ENCODE peak calls at places on chromosomes 5 and 9, in five cellular contexts. One of them, this sample, is unnamed.
A peak's percentile ranks its signal among the peaks of the same experiment; 100 is the strongest.

GRCh38 chr5:104421431-104421830 is 858.8 kb upstream of the NUDT12 start:
- DNase-seq in A549: no peak
- DNase-seq in stomach: no peak
- DNase-seq in endothelial cell of umbilical vein: no peak
- DNase-seq in sigmoid colon: no peak
- DNase-seq in this sample: no peak

GRCh38 chr9:93133641-93134017 is 422 bp downstream of the NINJ1 start:
- DNase-seq in A549: peak; percentile 68
- DNase-seq in stomach: peak; percentile 83
- DNase-seq in endothelial cell of umbilical vein: peak; percentile 74
- DNase-seq in sigmoid colon: peak; percentile 95
- DNase-seq in this sample: peak; percentile 84

GRCh38 chr9:86601697-86602096 is 247.5 kb upstream of the TUT7 start:
- DNase-seq in A549: no peak
- DNase-seq in stomach: no peak
- DNase-seq in endothelial cell of umbilical vein: no peak
- DNase-seq in sigmoid colon: no peak
- DNase-seq in this sample: no peak

GRCh38 chr9:88716636-88717035 is 181.7 kb downstream of the NXNL2 start:
- DNase-seq in A549: no peak
- DNase-seq in stomach: no peak
- DNase-seq in endothelial cell of umbilical vein: no peak
- DNase-seq in sigmoid colon: no peak
- DNase-seq in this sample: no peak

GRCh38 chr5:176762489-176762888 is 47.9 kb upstream of the UNC5A start:
- DNase-seq in A549: no peak
- DNase-seq in stomach: no peak
- DNase-seq in endothelial cell of umbilical vein: no peak
- DNase-seq in sigmoid colon: peak; percentile 10
- DNase-seq in this sample: no peak

GRCh38 chr9:92534199-92535159 is 1.3 kb downstream of the ECM2 start:
- DNase-seq in A549: no peak
- DNase-seq in stomach: no peak
- DNase-seq in endothelial cell of umbilical vein: peak; percentile 4
- DNase-seq in sigmoid colon: no peak
- DNase-seq in this sample: no peak

GRCh38 chr9:129208191-129209091 is 30.4 kb upstream of the IER5L start:
- DNase-seq in A549: no peak
- DNase-seq in stomach: no peak
- DNase-seq in endothelial cell of umbilical vein: no peak
- DNase-seq in sigmoid colon: no peak
- DNase-seq in this sample: no peak

GRCh38 chr9:16384993-16385392 is 485.5 kb downstream of the BNC2 start:
- DNase-seq in A549: no peak
- DNase-seq in stomach: no peak
- DNase-seq in endothelial cell of umbilical vein: no peak
- DNase-seq in sigmoid colon: no peak
- DNase-seq in this sample: no peak

GRCh38 chr5:169243651-169244422 is 57.1 kb downstream of the SLIT3 start:
- DNase-seq in A549: no peak
- DNase-seq in stomach: no peak
- DNase-seq in endothelial cell of umbilical vein: no peak
- DNase-seq in sigmoid colon: no peak
- DNase-seq in this sample: no peak

GRCh38 chr9:33220681-33221567 is 19.0 kb upstream of the SPINK4 start:
- DNase-seq in A549: no peak
- DNase-seq in stomach: no peak
- DNase-seq in endothelial cell of umbilical vein: no peak
- DNase-seq in sigmoid colon: no peak
- DNase-seq in this sample: no peak

GRCh38 chr9:1869843-1870242 is 145.3 kb upstream of the SMARCA2 start:
- DNase-seq in A549: peak; percentile 6
- DNase-seq in stomach: no peak
- DNase-seq in endothelial cell of umbilical vein: no peak
- DNase-seq in sigmoid colon: no peak
- DNase-seq in this sample: peak; percentile 25

GRCh38 chr5:8993031-8993430 is 552.8 kb downstream of the SEMA5A start:
- DNase-seq in A549: no peak
- DNase-seq in stomach: no peak
- DNase-seq in endothelial cell of umbilical vein: no peak
- DNase-seq in sigmoid colon: no peak
- DNase-seq in this sample: no peak

DNA sequence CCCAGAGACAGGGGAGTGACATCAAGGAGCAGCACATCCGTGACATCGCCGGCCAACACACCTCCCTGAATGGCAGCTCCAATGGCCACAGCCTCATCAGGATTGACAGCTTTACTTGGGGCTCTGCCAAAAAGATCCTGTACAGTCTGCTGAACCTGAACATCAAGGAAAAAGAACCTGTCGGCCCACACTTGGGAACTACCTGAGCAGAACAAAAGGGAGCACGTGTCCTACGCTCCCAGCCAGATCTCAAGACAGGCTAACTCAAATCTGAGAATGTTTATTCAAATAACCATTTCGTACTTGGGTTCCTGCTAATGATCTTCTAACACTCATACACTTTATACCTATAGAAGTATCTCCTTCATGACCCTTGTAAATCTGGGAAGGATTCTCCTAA is 15.3 kb downstream of the HSPA9 start:
- DNase-seq in A549: no peak
- DNase-seq in stomach: peak; percentile 40
- DNase-seq in endothelial cell of umbilical vein: no peak
- DNase-seq in sigmoid colon: no peak
- DNase-seq in this sample: no peak
- TF ChIP-seq POLR2A in A549: no peak
- TF ChIP-seq POLR2A in stomach: no peak
- TF ChIP-seq POLR2A in endothelial cell of umbilical vein: no peak
- TF ChIP-seq POLR2A in sigmoid colon: no peak
- TF ChIP-seq POLR2A in this sample: no peak

GRCh38 chr5:127519527-127519926 is 2.1 kb downstream of the PRRC1 start:
- DNase-seq in A549: no peak
- DNase-seq in stomach: no peak
- DNase-seq in endothelial cell of umbilical vein: no peak
- DNase-seq in sigmoid colon: no peak
- DNase-seq in this sample: no peak
- H3K4me3 ChIP-seq in A549: no peak overlapping the region
- H3K4me3 ChIP-seq in stomach: no peak overlapping the region
- H3K4me3 ChIP-seq in endothelial cell of umbilical vein: no peak overlapping the region
- H3K4me3 ChIP-seq in sigmoid colon: no peak overlapping the region
- H3K4me3 ChIP-seq in this sample: no peak overlapping the region

DNA sequence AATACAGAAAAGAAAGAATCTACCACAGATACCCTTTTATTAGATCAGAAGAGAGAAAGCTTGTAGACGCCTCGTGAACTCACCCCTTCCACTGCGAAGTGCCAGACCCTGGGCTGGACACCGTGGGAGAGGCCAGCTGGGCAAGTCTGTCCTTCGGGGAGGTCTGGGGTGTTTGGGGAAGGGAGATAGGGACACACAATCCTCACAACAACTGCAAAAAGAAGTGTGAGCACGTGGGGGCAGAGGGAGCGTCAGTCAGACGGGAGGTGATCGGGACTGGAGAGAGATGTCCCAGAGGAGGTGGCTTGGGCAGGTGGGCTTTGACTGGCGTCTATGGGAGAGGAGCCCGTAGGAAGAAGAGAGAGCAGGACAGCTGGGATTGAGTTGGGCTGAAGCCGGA is 27.3 kb upstream of the GRHPR start:
- DNase-seq in A549: no peak
- DNase-seq in stomach: no peak
- DNase-seq in endothelial cell of umbilical vein: no peak
- DNase-seq in sigmoid colon: no peak
- DNase-seq in this sample: no peak
- H3K4me1 ChIP-seq in A549: no peaks in the 10 kb centered on the region
- H3K4me1 ChIP-seq in stomach: no peaks in the 10 kb centered on the region
- H3K4me1 ChIP-seq in endothelial cell of umbilical vein: no peaks in the 10 kb centered on the region
- H3K4me1 ChIP-seq in sigmoid colon: no peaks in the 10 kb centered on the region
- H3K4me1 ChIP-seq in this sample: no peaks in the 10 kb centered on the region

GRCh38 chr9:137086531-137087408 is at the start of gene MAN1B1:
- DNase-seq in A549: peak; percentile 94
- DNase-seq in stomach: peak; percentile 100
- DNase-seq in endothelial cell of umbilical vein: peak; percentile 100
- DNase-seq in sigmoid colon: peak; percentile 99
- DNase-seq in this sample: peak; percentile 99

GRCh38 chr9:137084526-137084925 is 2.3 kb upstream of the MAN1B1 start:
- DNase-seq in A549: no peak
- DNase-seq in stomach: no peak
- DNase-seq in endothelial cell of umbilical vein: no peak
- DNase-seq in sigmoid colon: peak; percentile 63
- DNase-seq in this sample: no peak

GRCh38 chr9:137088121-137088520 is 1.3 kb downstream of the MAN1B1 start:
- DNase-seq in A549: no peak
- DNase-seq in stomach: no peak
- DNase-seq in endothelial cell of umbilical vein: no peak
- DNase-seq in sigmoid colon: no peak
- DNase-seq in this sample: no peak

GRCh38 chr9:137087409-137087925 is 682 bp downstream of the MAN1B1 start:
- DNase-seq in A549: no peak
- DNase-seq in stomach: no peak
- DNase-seq in endothelial cell of umbilical vein: no peak
- DNase-seq in sigmoid colon: no peak
- DNase-seq in this sample: no peak

DNA sequence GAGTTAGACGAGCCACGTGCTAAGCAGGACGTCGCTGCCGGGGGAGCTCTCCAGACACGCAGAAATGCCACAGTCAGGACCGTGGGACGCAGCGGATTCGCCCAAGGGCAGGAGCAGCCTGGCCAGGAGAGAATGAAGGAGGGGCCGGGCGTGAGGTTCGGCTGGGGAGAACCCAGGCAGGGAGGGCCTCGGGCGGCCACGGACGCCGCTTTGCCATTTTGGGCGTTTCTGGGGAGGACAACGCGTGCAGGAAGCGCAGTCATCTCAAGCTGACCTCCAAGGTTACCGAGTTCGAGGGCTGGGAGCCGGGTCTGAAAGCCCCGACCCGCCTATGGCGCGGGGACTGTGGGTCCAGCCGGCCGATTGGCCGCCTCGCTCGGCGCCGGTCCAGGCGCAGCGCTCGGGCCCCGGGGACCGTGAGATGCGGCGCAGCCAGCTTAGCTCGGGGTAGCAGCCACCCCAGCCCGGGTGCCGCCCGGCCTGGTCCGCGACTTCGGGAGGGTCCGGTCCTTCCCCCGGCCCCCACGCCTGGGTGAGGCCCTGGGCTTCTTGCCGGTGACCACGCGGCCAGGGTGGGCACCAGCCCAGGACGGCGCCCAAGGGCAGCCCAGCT is 761 bp upstream of the MAN1B1 start:
- DNase-seq in A549: peak; percentile 35
- DNase-seq in stomach: peak; percentile 44
- DNase-seq in endothelial cell of umbilical vein: peak; percentile 37
- DNase-seq in sigmoid colon: no peak
- DNase-seq in this sample: peak; percentile 54
- TF ChIP-seq POLR2A in A549: peak; percentile 18
- TF ChIP-seq POLR2A in stomach: no peak
- TF ChIP-seq POLR2A in endothelial cell of umbilical vein: peak; percentile 56
- TF ChIP-seq POLR2A in sigmoid colon: no peak
- TF ChIP-seq POLR2A in this sample: no peak

DNA sequence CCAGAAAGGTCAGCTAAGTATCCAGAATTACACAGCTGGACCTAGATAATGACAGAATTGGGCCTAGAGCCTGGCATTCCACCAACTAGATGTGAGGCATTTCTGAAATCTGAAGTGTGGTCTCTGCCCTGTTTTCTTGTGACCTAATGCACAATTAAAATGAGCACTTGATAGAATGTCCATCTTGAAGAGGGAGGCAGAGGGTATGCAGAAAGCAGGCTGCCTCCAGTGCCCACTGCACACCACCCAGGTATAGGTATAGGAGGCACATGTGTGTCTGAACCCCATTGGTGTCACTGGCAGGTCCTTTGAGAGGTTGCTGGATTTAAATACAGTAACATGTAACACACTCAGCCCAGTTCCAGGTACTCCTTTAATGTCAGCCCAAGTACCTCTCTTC is 2.4 kb downstream of the MTAP start:
- DNase-seq in A549: no peak
- DNase-seq in stomach: no peak
- DNase-seq in endothelial cell of umbilical vein: no peak
- DNase-seq in sigmoid colon: no peak
- DNase-seq in this sample: no peak
- H3K4me3 ChIP-seq in A549: peak overlapping the region; percentile 69
- H3K4me3 ChIP-seq in stomach: no peak overlapping the region
- H3K4me3 ChIP-seq in endothelial cell of umbilical vein: no peak overlapping the region
- H3K4me3 ChIP-seq in sigmoid colon: no peak overlapping the region
- H3K4me3 ChIP-seq in this sample: no peak overlapping the region